ENCODE peak calls at places on chromosomes 11 and 22, in five cellular contexts. K is mammary epithelial cell, J is Peyer's patch, F is SJSA1, R is brain microvascular endothelial cell. O is an unnamed sample.

GRCh38 chr11:20013346-20014066 is 146.8 kb downstream of the DBX1 start:
- DNase-seq in K (peak; percentile 56), J (no peak), F (no peak), R (no peak), O (no peak)

GRCh38 chr11:15327786-15328231 is 213.1 kb downstream of the INSC start:
- DNase-seq in K (peak; percentile 27), J (no peak), F (peak; percentile 23), R (peak; percentile 32), O (peak; percentile 14)

GRCh38 chr11:24779791-24780190 is 282.9 kb downstream of the LUZP2 start:
- DNase-seq in K (no peak), J (no peak), F (no peak), R (no peak), O (no peak)

GRCh38 chr22:27918351-27919221 is 470 bp downstream of the PITPNB start:
- DNase-seq in K (peak; percentile 64), J (peak; percentile 29), F (peak; percentile 68), R (peak; percentile 17), O (no peak)

GRCh38 chr22:45612451-45612901 is 59.2 kb upstream of the ATXN10 start:
- DNase-seq in K (peak; percentile 91), J (no peak), F (peak; percentile 60), R (peak; percentile 80), O (peak; percentile 86)

GRCh38 chr11:104254347-104254746 is 90.4 kb upstream of the PDGFD start:
- DNase-seq in K (peak; percentile 33), J (no peak), F (no peak), R (peak; percentile 43), O (no peak)

GRCh38 chr11:64894070-64894811 is 15.8 kb upstream of the EHD1 start:
- DNase-seq in K (peak; percentile 39), J (peak; percentile 94), F (peak; percentile 82), R (peak; percentile 39), O (no peak)

GRCh38 chr22:43228330-43228729 is 41.4 kb upstream of the TTLL12 start:
- DNase-seq in K (no peak), J (no peak), F (peak; percentile 17), R (peak; percentile 25), O (no peak)

GRCh38 chr11:125457814-125458343 is 38.2 kb downstream of the FEZ1 start:
- DNase-seq in K (no peak), J (no peak), F (no peak), R (peak; percentile 80), O (no peak)

GRCh38 chr11:10654211-10655150 is 39.1 kb downstream of the IRAG1 start:
- DNase-seq in K (peak; percentile 55), J (no peak), F (no peak), R (no peak), O (no peak)

GRCh38 chr11:75663808-75664207 is 5.0 kb downstream of the MAP6 start:
- DNase-seq in K (no peak), J (no peak), F (no peak), R (no peak), O (no peak)

GRCh38 chr11:61966673-61967176 is 709 bp downstream of the FTH1 start:
- DNase-seq in K (peak; percentile 66), J (no peak), F (peak; percentile 61), R (peak; percentile 14), O (no peak)

GRCh38 chr11:70625921-70626518 is 227.7 kb downstream of the CTTN start:
- DNase-seq in K (no peak), J (no peak), F (no peak), R (no peak), O (no peak)

GRCh38 chr11:109432105-109432504 is 10.1 kb downstream of the C11orf87 start:
- DNase-seq in K (no peak), J (no peak), F (no peak), R (no peak), O (no peak)

GRCh38 chr22:20118572-20119020 is 1.6 kb upstream of the TRMT2A start:
- DNase-seq in K (no peak), J (no peak), F (no peak), R (no peak), O (no peak)

GRCh38 chr22:23095467-23096342 is 25.4 kb downstream of the GNAZ start:
- DNase-seq in K (no peak), J (no peak), F (no peak), R (no peak), O (no peak)

GRCh38 chr11:125233736-125234275 is 69.3 kb downstream of the PKNOX2 start:
- DNase-seq in K (no peak), J (no peak), F (no peak), R (no peak), O (no peak)

GRCh38 chr11:10051868-10052586 is 242.0 kb downstream of the SBF2 start:
- DNase-seq in K (no peak), J (no peak), F (peak; percentile 11), R (no peak), O (no peak)

GRCh38 chr22:26474687-26475086 is 8.9 kb downstream of the HPS4 start:
- DNase-seq in K (peak; percentile 52), J (no peak), F (no peak), R (no peak), O (no peak)

GRCh38 chr11:108983621-108984020 is 318.8 kb downstream of the DDX10 start:
- DNase-seq in K (no peak), J (no peak), F (no peak), R (peak; percentile 22), O (peak; percentile 77)

GRCh38 chr11:131511794-131512193 is 141.4 kb downstream of the NTM start:
- DNase-seq in K (no peak), J (no peak), F (no peak), R (peak; percentile 3), O (no peak)

GRCh38 chr11:46235777-46236688 is 41.4 kb upstream of the CREB3L1 start:
- DNase-seq in K (no peak), J (no peak), F (no peak), R (no peak), O (no peak)

GRCh38 chr11:116079580-116079979 is 575.4 kb upstream of the CADM1 start:
- DNase-seq in K (no peak), J (no peak), F (no peak), R (no peak), O (no peak)

GRCh38 chr22:24209016-24209415 is 27.7 kb downstream of the SUSD2 start:
- DNase-seq in K (no peak), J (no peak), F (no peak), R (no peak), O (no peak)

GRCh38 chr11:8285228-8285627 is 21.6 kb upstream of the LMO1 start:
- DNase-seq in K (no peak), J (peak; percentile 6), F (no peak), R (no peak), O (no peak)

GRCh38 chr22:50246242-50247175 is 1.7 kb upstream of the TUBGCP6 start:
- DNase-seq in K (no peak), J (no peak), F (no peak), R (no peak), O (no peak)

GRCh38 chr22:24005201-24005600 is at the start of gene GSTT4:
- DNase-seq in K (no peak), J (no peak), F (no peak), R (no peak), O (no peak)

GRCh38 chr11:22304337-22304961 is 33.7 kb upstream of the SLC17A6 start:
- DNase-seq in K (peak; percentile 12), J (no peak), F (peak; percentile 5), R (no peak), O (peak; percentile 16)

GRCh38 chr11:57364851-57365660 is 15.9 kb downstream of the PRG3 start:
- DNase-seq in K (no peak), J (no peak), F (no peak), R (no peak), O (no peak)
- H3K27me3 ChIP-seq in K (no peaks in the 10 kb centered on the region), J (no peaks in the 10 kb centered on the region), F (peaks cover 6% of the 10 kb centered on the region), R (no peaks in the 10 kb centered on the region), O (no peaks in the 10 kb centered on the region)

DNA sequence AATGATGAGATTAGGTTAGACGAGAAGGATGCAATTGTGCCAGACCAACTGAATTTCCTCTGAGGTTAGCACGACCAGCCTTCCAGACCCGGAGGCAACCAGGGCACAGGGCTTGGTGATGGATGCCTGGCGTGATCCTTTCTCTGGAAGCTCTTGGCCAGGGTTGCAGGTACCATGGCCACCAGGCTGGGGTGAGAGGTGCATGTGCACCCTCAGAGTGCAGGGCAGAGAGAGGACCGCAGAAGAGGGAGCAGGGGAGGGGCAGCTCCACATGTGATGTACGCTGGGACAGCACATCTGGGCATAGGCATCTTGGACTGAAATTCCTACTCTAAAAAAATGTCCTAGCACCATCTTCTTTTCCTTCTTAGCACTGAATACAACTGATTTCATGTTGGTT is 10.9 kb downstream of the KCNJ1 start:
- DNase-seq in K (no peak), J (no peak), F (no peak), R (no peak), O (no peak)
- H3K27me3 ChIP-seq in K (no peaks in the 10 kb centered on the region), J (no peaks in the 10 kb centered on the region), F (no peaks in the 10 kb centered on the region), R (no peaks in the 10 kb centered on the region), O (peaks cover 3% of the 10 kb centered on the region)

DNA sequence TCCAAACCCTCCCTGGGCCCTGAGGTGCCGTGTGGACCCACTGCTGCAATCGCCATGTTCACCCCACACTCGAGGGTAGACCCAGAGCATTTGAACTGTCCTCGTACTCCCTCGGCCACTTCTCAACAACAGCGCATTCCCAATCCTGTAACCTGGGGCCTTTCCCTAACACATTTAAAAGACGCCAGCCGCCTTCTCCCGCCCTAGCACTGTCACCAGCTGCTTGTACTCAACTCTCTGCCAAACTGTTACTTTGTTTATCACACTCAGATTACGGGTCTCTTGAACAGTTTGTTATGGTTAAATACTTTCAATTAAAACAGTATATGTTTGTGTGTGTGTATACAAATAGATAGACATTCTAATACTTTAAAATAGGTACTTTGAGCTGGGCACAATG is 20.7 kb downstream of the CDKN1C start:
- DNase-seq in K (no peak), J (no peak), F (no peak), R (no peak), O (no peak)
- H3K27me3 ChIP-seq in K (peaks cover 27% of the 10 kb centered on the region), J (no peaks in the 10 kb centered on the region), F (peaks cover 50% of the 10 kb centered on the region), R (peaks cover 50% of the 10 kb centered on the region), O (peaks cover 58% of the 10 kb centered on the region)

GRCh38 chr11:44303401-44303938 is 6.5 kb downstream of the ALX4 start:
- DNase-seq in K (no peak), J (no peak), F (no peak), R (no peak), O (no peak)
- H3K27me3 ChIP-seq in K (peaks cover 34% of the 10 kb centered on the region), J (no peaks in the 10 kb centered on the region), F (no peaks in the 10 kb centered on the region), R (peaks cover 72% of the 10 kb centered on the region), O (peaks cover 66% of the 10 kb centered on the region)

O was measured in kidney epithelial cell.